ENCODE peak calls at places on chromosome 21, in four cellular contexts. V, A, G and K are unnamed samples. For H3K9me3 and H3K4me1, the result is how much of the 10 kb centered on the place peaks cover.

GRCh38 chr21:17387030-17387617 is 125.7 kb upstream of the CXADR start:
- DNase-seq in V (peak), A (no peak), G (no peak), K (no peak)

GRCh38 chr21:17819878-17820232 is 699 bp upstream of the C21orf91 start:
- DNase-seq in V (no peak), A (no peak), G (no peak), K (no peak)

GRCh38 chr21:31888936-31889371 is 16.1 kb downstream of the HUNK start:
- DNase-seq in V (no peak), A (no peak), G (no peak), K (no peak)

GRCh38 chr21:38806153-38806941 is 618 bp downstream of the ETS2 start:
- DNase-seq in V (peak), A (peak), G (peak), K (no peak)

GRCh38 chr21:15005391-15005790 is 59.4 kb downstream of the NRIP1 start:
- DNase-seq in V (no peak), A (no peak), G (peak), K (no peak)

GRCh38 chr21:25639167-25639921 is at the start of gene JAM2:
- DNase-seq in V (peak), A (peak), G (peak), K (peak)

GRCh38 chr21:15379776-15380175 is 315.0 kb upstream of the NRIP1 start:
- DNase-seq in V (no peak), A (no peak), G (no peak), K (no peak)

GRCh38 chr21:16279658-16280581 is 550.1 kb downstream of the USP25 start:
- DNase-seq in V (peak), A (no peak), G (no peak), K (no peak)

GRCh38 chr21:34693192-34693810 is 24.5 kb downstream of the CLIC6 start:
- DNase-seq in V (peak), A (no peak), G (no peak), K (peak)

GRCh38 chr21:14603202-14603601 is 57.1 kb upstream of the SAMSN1 start:
- DNase-seq in V (peak), A (no peak), G (no peak), K (no peak)

GRCh38 chr21:30448514-30448913 is 8.4 kb downstream of the KRTAP15-1 start:
- DNase-seq in V (no peak), A (no peak), G (no peak), K (no peak)

GRCh38 chr21:46033410-46034404 is 52.1 kb downstream of the COL6A1 start:
- DNase-seq in V (no peak), A (no peak), G (no peak), K (no peak)

GRCh38 chr21:36547464-36547863 is 67.5 kb upstream of the CLDN14 start:
- DNase-seq in V (peak), A (no peak), G (no peak), K (peak)
- H3K9me3 ChIP-seq in V (under half), A (under half), G (under half), K (under half)

DNA sequence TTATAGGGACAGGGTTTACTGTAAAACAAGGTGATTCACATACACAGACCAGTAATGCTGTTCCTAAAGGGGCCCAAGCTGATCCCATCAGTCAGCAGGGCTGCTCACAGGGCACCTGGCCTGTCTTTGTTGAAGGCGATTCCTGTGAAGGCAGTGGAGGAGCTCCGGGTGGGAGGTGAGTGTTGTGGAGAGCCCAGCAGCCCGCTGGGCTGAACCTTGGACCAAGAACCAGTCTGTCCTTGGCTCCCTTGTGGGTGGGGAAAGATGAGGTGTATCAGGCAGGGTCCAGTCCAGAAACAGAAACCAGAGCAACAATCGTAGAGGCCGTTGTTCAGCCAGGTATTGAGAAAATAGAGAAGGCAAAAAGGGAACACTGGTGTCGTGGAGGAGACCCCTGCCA is 12.5 kb downstream of the PDXK start:
- DNase-seq in V (no peak), A (no peak), G (no peak), K (no peak)
- H3K27ac ChIP-seq in V (no peak), A (no peak), G (no peak), K (no peak)

GRCh38 chr21:33244781-33245105 is 15.0 kb downstream of the IFNAR2 start:
- DNase-seq in V (no peak), A (no peak), G (no peak), K (no peak)
- H3K4me1 ChIP-seq in V (under half), A (half or more), G (half or more), K (under half)

GRCh38 chr21:41580758-41581554 is 73.0 kb upstream of the TMPRSS2 start:
- DNase-seq in V (no peak), A (no peak), G (no peak), K (no peak)

GRCh38 chr21:41578083-41578482 is 70.1 kb upstream of the TMPRSS2 start:
- DNase-seq in V (no peak), A (no peak), G (no peak), K (no peak)

GRCh38 chr21:41579692-41580091 is 71.7 kb upstream of the TMPRSS2 start:
- DNase-seq in V (no peak), A (no peak), G (no peak), K (no peak)

GRCh38 chr21:41576010-41576615 is 68.2 kb upstream of the TMPRSS2 start:
- DNase-seq in V (no peak), A (no peak), G (no peak), K (no peak)

DNA sequence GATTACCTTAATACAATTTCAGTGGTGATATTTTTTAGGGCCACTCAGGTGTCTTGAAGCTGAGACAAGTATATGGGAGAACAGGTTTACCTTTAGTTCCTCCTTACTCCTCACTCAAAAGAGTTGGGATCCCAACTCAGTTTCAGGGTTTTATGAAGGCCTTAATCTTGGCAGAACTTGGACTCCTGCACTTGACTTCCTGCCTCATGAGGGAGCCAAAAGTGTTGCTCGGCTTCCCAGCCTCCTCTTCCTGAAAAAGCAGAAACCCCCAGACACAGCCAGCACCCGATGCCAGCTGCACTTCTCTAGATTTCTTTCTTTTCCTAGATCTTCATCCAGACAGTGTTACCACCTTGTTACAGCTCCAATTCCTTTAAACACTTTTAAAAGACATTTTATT is 70.8 kb upstream of the TMPRSS2 start:
- DNase-seq in V (no peak), A (no peak), G (no peak), K (no peak)
- H3K9me3 ChIP-seq in V (under half), A (under half), G (under half), K (under half)

GRCh38 chr21:36092676-36093075 is 22.9 kb downstream of the CBR1 start:
- DNase-seq in V (no peak), A (no peak), G (no peak), K (no peak)

GRCh38 chr21:36099000-36099399 is 29.2 kb downstream of the CBR1 start:
- DNase-seq in V (no peak), A (no peak), G (no peak), K (no peak)

GRCh38 chr21:36093512-36093911 is 23.7 kb downstream of the CBR1 start:
- DNase-seq in V (no peak), A (no peak), G (no peak), K (no peak)

GRCh38 chr21:36097427-36098230 is 27.8 kb downstream of the CBR1 start:
- DNase-seq in V (peak), A (no peak), G (no peak), K (no peak)

DNA sequence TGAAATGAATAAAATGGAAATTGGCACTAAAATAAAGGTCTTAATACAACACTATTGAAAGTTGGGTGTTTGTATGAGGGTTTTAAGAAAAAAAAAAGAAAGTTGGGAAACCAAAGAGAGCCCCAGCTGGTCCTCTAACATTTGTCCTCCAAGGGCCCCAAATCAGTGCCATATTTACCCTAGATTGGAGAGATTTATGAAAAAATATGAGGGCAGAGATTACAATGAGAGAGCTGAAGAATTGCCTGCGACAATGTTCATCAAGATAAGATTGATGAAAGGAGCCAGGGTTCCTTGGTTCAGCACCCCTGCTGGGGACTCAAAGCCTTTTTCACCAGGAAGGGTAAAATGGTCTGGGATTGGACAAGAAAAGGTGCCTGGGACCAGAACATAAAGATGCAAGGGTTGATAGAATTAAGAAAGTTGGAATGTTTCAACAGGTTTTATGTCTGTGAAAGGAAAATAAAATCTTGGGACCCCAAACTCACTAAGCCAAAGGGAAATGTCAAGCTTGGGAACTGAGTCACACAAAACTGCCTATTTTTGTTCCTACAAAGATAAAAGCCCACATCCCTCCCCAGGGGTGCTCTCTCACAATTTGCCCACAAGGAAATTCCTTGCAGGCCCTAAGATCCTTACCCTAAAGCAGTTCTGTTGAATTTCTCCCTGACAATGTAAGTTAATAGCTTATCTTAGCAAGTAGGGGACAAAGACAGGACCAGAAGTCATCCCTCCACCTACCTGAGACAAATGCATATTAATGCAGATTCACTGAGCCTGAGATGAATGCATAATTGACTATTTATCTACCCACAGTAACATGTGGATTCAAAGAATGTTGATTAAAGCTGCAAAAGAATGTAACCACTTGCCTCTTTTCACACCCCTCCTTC is 26.8 kb downstream of the CBR1 start:
- DNase-seq in V (peak), A (no peak), G (no peak), K (no peak)
- H3K27ac ChIP-seq in V (no peak), A (no peak), G (no peak), K (no peak)

DNA sequence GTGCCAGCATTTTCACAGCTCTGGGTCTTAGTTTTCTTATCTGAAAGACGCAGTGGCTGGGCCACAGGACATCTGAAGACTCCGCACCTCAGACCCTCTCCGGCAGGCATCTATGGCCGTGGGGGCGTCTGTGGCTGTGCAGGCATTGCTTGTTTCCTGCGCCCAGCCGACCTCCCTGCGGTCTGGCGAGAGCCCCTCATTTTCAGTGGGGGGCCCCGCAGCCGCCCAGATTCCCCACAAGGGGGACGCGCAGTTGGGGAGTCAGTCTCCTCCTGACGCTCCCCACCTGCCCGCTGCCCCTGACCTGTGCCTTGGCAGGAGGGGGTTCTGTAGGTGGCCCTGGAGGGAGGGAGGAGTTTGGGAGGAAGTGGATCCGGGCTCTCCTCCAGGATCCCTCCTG is 3.5 kb upstream of the TFF1 start:
- DNase-seq in V (no peak), A (no peak), G (no peak), K (no peak)
- H3K4me1 ChIP-seq in V (under half), A (under half), G (under half), K (under half)

DNA sequence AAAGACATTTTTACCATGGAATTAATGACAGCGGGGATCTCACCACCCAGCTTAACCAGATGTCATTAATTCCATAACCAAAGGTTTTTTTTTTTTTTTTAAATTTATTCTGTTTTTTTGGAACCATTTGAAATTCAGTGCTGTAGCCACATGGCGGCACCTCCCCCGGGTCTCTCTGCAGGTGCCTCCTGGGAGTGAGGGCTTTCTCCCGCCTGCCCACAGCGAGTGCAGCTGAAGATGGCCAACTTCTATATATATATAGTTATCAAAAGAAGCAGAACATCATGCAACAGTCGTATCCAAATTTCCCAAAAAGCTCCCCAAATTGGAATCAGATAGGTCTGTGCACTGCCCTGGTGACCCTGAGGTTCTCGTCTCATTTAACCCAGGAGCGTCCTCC is 3.6 kb downstream of the KRTAP10-8 start:
- DNase-seq in V (no peak), A (no peak), G (no peak), K (no peak)
- H3K9me3 ChIP-seq in V (under half), A (under half), G (under half), K (under half)

GRCh38 chr21:37372127-37372731 is 5.7 kb downstream of the DYRK1A start:
- DNase-seq in V (no peak), A (peak), G (no peak), K (no peak)

GRCh38 chr21:37370152-37371040 is 3.8 kb downstream of the DYRK1A start:
- DNase-seq in V (peak), A (no peak), G (no peak), K (no peak)

GRCh38 chr21:37368536-37369279 is 2.1 kb downstream of the DYRK1A start:
- DNase-seq in V (peak), A (no peak), G (no peak), K (no peak)

GRCh38 chr21:37369307-37369854 is 2.8 kb downstream of the DYRK1A start:
- DNase-seq in V (no peak), A (no peak), G (no peak), K (no peak)

GRCh38 chr21:37371041-37371397 is 4.4 kb downstream of the DYRK1A start:
- DNase-seq in V (no peak), A (no peak), G (no peak), K (no peak)
- H3K27ac ChIP-seq in V (no peak), A (peak), G (peak), K (peak)

GRCh38 chr21:29305561-29305960 is 6.8 kb downstream of the BACH1 start:
- DNase-seq in V (no peak), A (no peak), G (no peak), K (no peak)
- H3K4me1 ChIP-seq in V (under half), A (under half), G (under half), K (under half)